ENCODE peak calls at places on chromosomes 7 and 10, in nine cellular contexts. V is activated T-cell treated with anti-CD3 and anti-CD28 coated beads, Interleukin-2, amount 50 U/mL, for 48 hours; Q is GM12865; T is naive thymus-derived CD8-positive, alpha-beta T cell; P is neuronal stem cell; L is stimulated activated CD4-positive, alpha-beta T cell treated with anti-CD3 and anti-CD28 coated beads, Interleukin-1b, Interleukin-23, amount 100 ng/mL, for 4 hours; G is left ventricle myocardium inferior; B is cerebellum; S is AG09309. Y is an unnamed sample.

GRCh38 chr7:1664711-1665591 is 5.1 kb upstream of the ELFN1 start:
- DNase-seq in B (peak), V (peak), Q (peak), L (peak), G (peak), S (no peak), T (peak), P (peak), Y (peak)

GRCh38 chr7:130970196-130970595 is 236.2 kb upstream of the KLF14 start:
- DNase-seq in B (no peak), S (no peak), P (no peak), L (no peak), G (no peak), V (no peak), Q (no peak), T (no peak), Y (no peak)

GRCh38 chr7:3691478-3692151 is 390.6 kb downstream of the SDK1 start:
- DNase-seq in V (no peak), L (no peak), B (no peak), P (peak), G (no peak), S (no peak), Q (no peak), T (no peak), Y (no peak)

GRCh38 chr7:69714886-69715571 is 116.8 kb downstream of the AUTS2 start:
- DNase-seq in L (no peak), Q (peak), G (no peak), P (no peak), T (no peak), B (no peak), V (no peak), S (no peak), Y (no peak)

GRCh38 chr10:13945760-13946460 is 359.1 kb downstream of the PRPF18 start:
- DNase-seq in L (no peak), P (no peak), V (no peak), T (no peak), G (no peak), S (no peak), Q (no peak), B (peak), Y (no peak)

GRCh38 chr10:114395361-114396022 is 8.8 kb downstream of the AFAP1L2 start:
- DNase-seq in S (no peak), Q (peak), L (no peak), T (no peak), P (no peak), V (no peak), B (no peak), G (no peak), Y (no peak)

GRCh38 chr10:35005868-35006267 is 84.3 kb downstream of the CUL2 start:
- DNase-seq in G (no peak), Q (no peak), V (no peak), T (no peak), P (no peak), B (no peak), L (no peak), S (peak), Y (no peak)

GRCh38 chr10:95472304-95473088 is 88.7 kb downstream of the SORBS1 start:
- DNase-seq in V (no peak), Q (no peak), P (no peak), G (no peak), B (no peak), T (no peak), L (no peak), S (no peak), Y (no peak)

GRCh38 chr10:103451871-103452713 is at the start of gene CALHM2:
- DNase-seq in S (no peak), V (peak), L (peak), P (peak), T (no peak), Q (peak), B (peak), G (peak), Y (peak)

GRCh38 chr10:131451407-131452015 is 140.0 kb upstream of the TCERG1L start:
- DNase-seq in S (no peak), P (no peak), L (no peak), Q (no peak), T (no peak), G (no peak), B (no peak), V (no peak), Y (no peak)

GRCh38 chr10:129404091-129404490 is 63.0 kb upstream of the MGMT start:
- DNase-seq in S (no peak), P (no peak), B (no peak), Q (no peak), V (no peak), L (no peak), T (no peak), G (no peak), Y (no peak)

GRCh38 chr7:106584914-106585759 is 75.8 kb downstream of the CCDC71L start:
- DNase-seq in G (no peak), P (no peak), B (no peak), V (no peak), Q (no peak), S (no peak), T (no peak), L (no peak), Y (no peak)

GRCh38 chr7:1662767-1663166 is 7.3 kb upstream of the ELFN1 start:
- DNase-seq in G (no peak), B (no peak), V (no peak), Q (no peak), L (no peak), S (no peak), T (peak), P (no peak), Y (peak)

GRCh38 chr7:40541336-40541735 is 406.5 kb downstream of the SUGCT start:
- DNase-seq in P (no peak), B (no peak), S (peak), V (no peak), Q (no peak), L (no peak), G (no peak), T (no peak), Y (no peak)

GRCh38 chr7:94823952-94824351 is 83.4 kb upstream of the PPP1R9A start:
- DNase-seq in G (no peak), L (no peak), B (no peak), P (no peak), V (no peak), T (no peak), Q (no peak), S (peak), Y (no peak)

GRCh38 chr10:30728786-30729185 is 99.2 kb upstream of the LYZL2 start:
- DNase-seq in L (no peak), T (no peak), V (no peak), Q (no peak), S (no peak), B (no peak), G (no peak), P (no peak), Y (no peak)

GRCh38 chr7:90408142-90408541 is 4.9 kb downstream of the CLDN12 start:
- DNase-seq in P (no peak), G (no peak), Q (no peak), S (no peak), T (no peak), L (no peak), B (no peak), V (no peak), Y (no peak)

GRCh38 chr10:49348593-49348992 is 47.3 kb downstream of the DRGX start:
- DNase-seq in B (no peak), S (no peak), L (no peak), P (no peak), V (no peak), Q (no peak), T (no peak), G (no peak), Y (no peak)

Y was measured in Right ventricle myocardium superior.